ENCODE peak calls at places on chromosomes 11 and 22, in ten cellular contexts. One of them, this sample, is unnamed.

GRCh38 chr11:108392364-108392763 is 75.0 kb downstream of the C11orf65 start:
- DNase-seq in ELF-1: no peak
- DNase-seq in HT-29: no peak
- DNase-seq in AG04450: no peak
- DNase-seq in stimulated activated CD4-positive, alpha-beta T cell treated with anti-CD3 and anti-CD28 coated beads, Interleukin-2, amount 100 ng/mL, for 24 hours: no peak
- DNase-seq in activated naive CD8-positive, alpha-beta T cell treated with anti-CD3 and anti-CD28 coated beads, Interleukin-2, amount 50 U/mL, for 24 hours: no peak
- DNase-seq in H4: no peak
- DNase-seq in globus pallidus: peak; percentile 9
- DNase-seq in NCI-H460: no peak
- DNase-seq in GM13977: no peak
- DNase-seq in this sample: no peak

GRCh38 chr11:17739945-17740338 is 5.4 kb downstream of the KCNC1 start:
- DNase-seq in ELF-1: no peak
- DNase-seq in HT-29: no peak
- DNase-seq in AG04450: no peak
- DNase-seq in stimulated activated CD4-positive, alpha-beta T cell treated with anti-CD3 and anti-CD28 coated beads, Interleukin-2, amount 100 ng/mL, for 24 hours: no peak
- DNase-seq in activated naive CD8-positive, alpha-beta T cell treated with anti-CD3 and anti-CD28 coated beads, Interleukin-2, amount 50 U/mL, for 24 hours: no peak
- DNase-seq in H4: no peak
- DNase-seq in globus pallidus: no peak
- DNase-seq in NCI-H460: no peak
- DNase-seq in GM13977: no peak
- DNase-seq in this sample: no peak

GRCh38 chr11:35142481-35143207 is 3.7 kb downstream of the CD44 start:
- DNase-seq in ELF-1: no peak
- DNase-seq in HT-29: no peak
- DNase-seq in AG04450: no peak
- DNase-seq in stimulated activated CD4-positive, alpha-beta T cell treated with anti-CD3 and anti-CD28 coated beads, Interleukin-2, amount 100 ng/mL, for 24 hours: peak; percentile 42
- DNase-seq in activated naive CD8-positive, alpha-beta T cell treated with anti-CD3 and anti-CD28 coated beads, Interleukin-2, amount 50 U/mL, for 24 hours: no peak
- DNase-seq in H4: no peak
- DNase-seq in globus pallidus: no peak
- DNase-seq in NCI-H460: no peak
- DNase-seq in GM13977: no peak
- DNase-seq in this sample: peak; percentile 47

GRCh38 chr11:130212431-130212961 is 52.9 kb downstream of the ST14 start:
- DNase-seq in ELF-1: no peak
- DNase-seq in HT-29: no peak
- DNase-seq in AG04450: no peak
- DNase-seq in stimulated activated CD4-positive, alpha-beta T cell treated with anti-CD3 and anti-CD28 coated beads, Interleukin-2, amount 100 ng/mL, for 24 hours: no peak
- DNase-seq in activated naive CD8-positive, alpha-beta T cell treated with anti-CD3 and anti-CD28 coated beads, Interleukin-2, amount 50 U/mL, for 24 hours: no peak
- DNase-seq in H4: no peak
- DNase-seq in globus pallidus: no peak
- DNase-seq in NCI-H460: no peak
- DNase-seq in GM13977: peak; percentile 39
- DNase-seq in this sample: no peak

GRCh38 chr11:129950319-129951034 is 52.2 kb downstream of the PRDM10 start:
- DNase-seq in ELF-1: no peak
- DNase-seq in HT-29: no peak
- DNase-seq in AG04450: peak; percentile 6
- DNase-seq in stimulated activated CD4-positive, alpha-beta T cell treated with anti-CD3 and anti-CD28 coated beads, Interleukin-2, amount 100 ng/mL, for 24 hours: no peak
- DNase-seq in activated naive CD8-positive, alpha-beta T cell treated with anti-CD3 and anti-CD28 coated beads, Interleukin-2, amount 50 U/mL, for 24 hours: no peak
- DNase-seq in H4: no peak
- DNase-seq in globus pallidus: peak; percentile 57
- DNase-seq in NCI-H460: no peak
- DNase-seq in GM13977: no peak
- DNase-seq in this sample: no peak

GRCh38 chr11:69447786-69448185 is 33.7 kb upstream of the LINC01488 start:
- DNase-seq in ELF-1: no peak
- DNase-seq in HT-29: no peak
- DNase-seq in AG04450: no peak
- DNase-seq in stimulated activated CD4-positive, alpha-beta T cell treated with anti-CD3 and anti-CD28 coated beads, Interleukin-2, amount 100 ng/mL, for 24 hours: no peak
- DNase-seq in activated naive CD8-positive, alpha-beta T cell treated with anti-CD3 and anti-CD28 coated beads, Interleukin-2, amount 50 U/mL, for 24 hours: no peak
- DNase-seq in H4: peak; percentile 63
- DNase-seq in globus pallidus: no peak
- DNase-seq in NCI-H460: no peak
- DNase-seq in GM13977: no peak
- DNase-seq in this sample: no peak

GRCh38 chr22:27844656-27845602 is 43.4 kb upstream of the MN1 start:
- DNase-seq in ELF-1: peak; percentile 72
- DNase-seq in HT-29: no peak
- DNase-seq in AG04450: no peak
- DNase-seq in stimulated activated CD4-positive, alpha-beta T cell treated with anti-CD3 and anti-CD28 coated beads, Interleukin-2, amount 100 ng/mL, for 24 hours: no peak
- DNase-seq in activated naive CD8-positive, alpha-beta T cell treated with anti-CD3 and anti-CD28 coated beads, Interleukin-2, amount 50 U/mL, for 24 hours: no peak
- DNase-seq in H4: no peak
- DNase-seq in globus pallidus: no peak
- DNase-seq in NCI-H460: no peak
- DNase-seq in GM13977: no peak
- DNase-seq in this sample: no peak

GRCh38 chr22:44085743-44086741 is 61.9 kb downstream of the PARVB start:
- DNase-seq in ELF-1: peak; percentile 36
- DNase-seq in HT-29: peak; percentile 62
- DNase-seq in AG04450: no peak
- DNase-seq in stimulated activated CD4-positive, alpha-beta T cell treated with anti-CD3 and anti-CD28 coated beads, Interleukin-2, amount 100 ng/mL, for 24 hours: no peak
- DNase-seq in activated naive CD8-positive, alpha-beta T cell treated with anti-CD3 and anti-CD28 coated beads, Interleukin-2, amount 50 U/mL, for 24 hours: no peak
- DNase-seq in H4: peak; percentile 58
- DNase-seq in globus pallidus: no peak
- DNase-seq in NCI-H460: peak; percentile 63
- DNase-seq in GM13977: peak; percentile 78
- DNase-seq in this sample: no peak

GRCh38 chr22:35838849-35839646 is 121.4 kb downstream of the APOL5 start:
- DNase-seq in ELF-1: peak; percentile 36
- DNase-seq in HT-29: no peak
- DNase-seq in AG04450: peak; percentile 50
- DNase-seq in stimulated activated CD4-positive, alpha-beta T cell treated with anti-CD3 and anti-CD28 coated beads, Interleukin-2, amount 100 ng/mL, for 24 hours: no peak
- DNase-seq in activated naive CD8-positive, alpha-beta T cell treated with anti-CD3 and anti-CD28 coated beads, Interleukin-2, amount 50 U/mL, for 24 hours: no peak
- DNase-seq in H4: peak; percentile 63
- DNase-seq in globus pallidus: peak; percentile 15
- DNase-seq in NCI-H460: no peak
- DNase-seq in GM13977: no peak
- DNase-seq in this sample: no peak

GRCh38 chr11:124670732-124671131 is 2.8 kb downstream of the SIAE start:
- DNase-seq in ELF-1: no peak
- DNase-seq in HT-29: no peak
- DNase-seq in AG04450: no peak
- DNase-seq in stimulated activated CD4-positive, alpha-beta T cell treated with anti-CD3 and anti-CD28 coated beads, Interleukin-2, amount 100 ng/mL, for 24 hours: peak; percentile 7
- DNase-seq in activated naive CD8-positive, alpha-beta T cell treated with anti-CD3 and anti-CD28 coated beads, Interleukin-2, amount 50 U/mL, for 24 hours: peak; percentile 10
- DNase-seq in H4: peak; percentile 62
- DNase-seq in globus pallidus: no peak
- DNase-seq in NCI-H460: no peak
- DNase-seq in GM13977: no peak
- DNase-seq in this sample: peak; percentile 25

GRCh38 chr11:60831143-60831500 is 10.8 kb upstream of the CCDC86 start:
- DNase-seq in ELF-1: peak; percentile 74
- DNase-seq in HT-29: peak; percentile 94
- DNase-seq in AG04450: peak; percentile 46
- DNase-seq in stimulated activated CD4-positive, alpha-beta T cell treated with anti-CD3 and anti-CD28 coated beads, Interleukin-2, amount 100 ng/mL, for 24 hours: peak; percentile 85
- DNase-seq in activated naive CD8-positive, alpha-beta T cell treated with anti-CD3 and anti-CD28 coated beads, Interleukin-2, amount 50 U/mL, for 24 hours: peak; percentile 81
- DNase-seq in H4: peak; percentile 77
- DNase-seq in globus pallidus: peak; percentile 75
- DNase-seq in NCI-H460: peak; percentile 65
- DNase-seq in GM13977: peak; percentile 83
- DNase-seq in this sample: peak; percentile 73

GRCh38 chr11:6635082-6635932 is 16.1 kb upstream of the TPP1 start:
- DNase-seq in ELF-1: peak; percentile 31
- DNase-seq in HT-29: peak; percentile 41
- DNase-seq in AG04450: no peak
- DNase-seq in stimulated activated CD4-positive, alpha-beta T cell treated with anti-CD3 and anti-CD28 coated beads, Interleukin-2, amount 100 ng/mL, for 24 hours: no peak
- DNase-seq in activated naive CD8-positive, alpha-beta T cell treated with anti-CD3 and anti-CD28 coated beads, Interleukin-2, amount 50 U/mL, for 24 hours: no peak
- DNase-seq in H4: no peak
- DNase-seq in globus pallidus: peak; percentile 82
- DNase-seq in NCI-H460: no peak
- DNase-seq in GM13977: no peak
- DNase-seq in this sample: no peak

GRCh38 chr22:37824674-37825641 is 1.8 kb downstream of the GALR3 start:
- DNase-seq in ELF-1: peak; percentile 52
- DNase-seq in HT-29: no peak
- DNase-seq in AG04450: no peak
- DNase-seq in stimulated activated CD4-positive, alpha-beta T cell treated with anti-CD3 and anti-CD28 coated beads, Interleukin-2, amount 100 ng/mL, for 24 hours: no peak
- DNase-seq in activated naive CD8-positive, alpha-beta T cell treated with anti-CD3 and anti-CD28 coated beads, Interleukin-2, amount 50 U/mL, for 24 hours: peak; percentile 14
- DNase-seq in H4: no peak
- DNase-seq in globus pallidus: no peak
- DNase-seq in NCI-H460: no peak
- DNase-seq in GM13977: peak; percentile 60
- DNase-seq in this sample: no peak

GRCh38 chr22:33544707-33545106 is 375.6 kb downstream of the LARGE1 start:
- DNase-seq in ELF-1: no peak
- DNase-seq in HT-29: no peak
- DNase-seq in AG04450: no peak
- DNase-seq in stimulated activated CD4-positive, alpha-beta T cell treated with anti-CD3 and anti-CD28 coated beads, Interleukin-2, amount 100 ng/mL, for 24 hours: no peak
- DNase-seq in activated naive CD8-positive, alpha-beta T cell treated with anti-CD3 and anti-CD28 coated beads, Interleukin-2, amount 50 U/mL, for 24 hours: no peak
- DNase-seq in H4: no peak
- DNase-seq in globus pallidus: no peak
- DNase-seq in NCI-H460: no peak
- DNase-seq in GM13977: no peak
- DNase-seq in this sample: no peak

GRCh38 chr11:112277937-112278336 is 17.3 kb upstream of the PLET1 start:
- DNase-seq in ELF-1: no peak
- DNase-seq in HT-29: no peak
- DNase-seq in AG04450: no peak
- DNase-seq in stimulated activated CD4-positive, alpha-beta T cell treated with anti-CD3 and anti-CD28 coated beads, Interleukin-2, amount 100 ng/mL, for 24 hours: no peak
- DNase-seq in activated naive CD8-positive, alpha-beta T cell treated with anti-CD3 and anti-CD28 coated beads, Interleukin-2, amount 50 U/mL, for 24 hours: no peak
- DNase-seq in H4: no peak
- DNase-seq in globus pallidus: no peak
- DNase-seq in NCI-H460: no peak
- DNase-seq in GM13977: no peak
- DNase-seq in this sample: no peak

GRCh38 chr11:126879516-126879915 is 121.1 kb downstream of the KIRREL3 start:
- DNase-seq in ELF-1: no peak
- DNase-seq in HT-29: no peak
- DNase-seq in AG04450: no peak
- DNase-seq in stimulated activated CD4-positive, alpha-beta T cell treated with anti-CD3 and anti-CD28 coated beads, Interleukin-2, amount 100 ng/mL, for 24 hours: no peak
- DNase-seq in activated naive CD8-positive, alpha-beta T cell treated with anti-CD3 and anti-CD28 coated beads, Interleukin-2, amount 50 U/mL, for 24 hours: no peak
- DNase-seq in H4: no peak
- DNase-seq in globus pallidus: no peak
- DNase-seq in NCI-H460: no peak
- DNase-seq in GM13977: no peak
- DNase-seq in this sample: no peak

GRCh38 chr11:27485930-27486773 is 13.6 kb upstream of the LGR4 start:
- DNase-seq in ELF-1: no peak
- DNase-seq in HT-29: peak; percentile 95
- DNase-seq in AG04450: no peak
- DNase-seq in stimulated activated CD4-positive, alpha-beta T cell treated with anti-CD3 and anti-CD28 coated beads, Interleukin-2, amount 100 ng/mL, for 24 hours: peak; percentile 9
- DNase-seq in activated naive CD8-positive, alpha-beta T cell treated with anti-CD3 and anti-CD28 coated beads, Interleukin-2, amount 50 U/mL, for 24 hours: peak; percentile 22
- DNase-seq in H4: peak; percentile 58
- DNase-seq in globus pallidus: peak; percentile 71
- DNase-seq in NCI-H460: peak; percentile 64
- DNase-seq in GM13977: no peak
- DNase-seq in this sample: peak; percentile 33

GRCh38 chr11:114321621-114322257 is 25.5 kb downstream of the NNMT start:
- DNase-seq in ELF-1: no peak
- DNase-seq in HT-29: no peak
- DNase-seq in AG04450: peak; percentile 61
- DNase-seq in stimulated activated CD4-positive, alpha-beta T cell treated with anti-CD3 and anti-CD28 coated beads, Interleukin-2, amount 100 ng/mL, for 24 hours: no peak
- DNase-seq in activated naive CD8-positive, alpha-beta T cell treated with anti-CD3 and anti-CD28 coated beads, Interleukin-2, amount 50 U/mL, for 24 hours: no peak
- DNase-seq in H4: peak; percentile 57
- DNase-seq in globus pallidus: no peak
- DNase-seq in NCI-H460: no peak
- DNase-seq in GM13977: no peak
- DNase-seq in this sample: no peak

GRCh38 chr11:65417702-65418430 is 4.7 kb upstream of the NEAT1 start:
- DNase-seq in ELF-1: no peak
- DNase-seq in HT-29: peak; percentile 56
- DNase-seq in AG04450: no peak
- DNase-seq in stimulated activated CD4-positive, alpha-beta T cell treated with anti-CD3 and anti-CD28 coated beads, Interleukin-2, amount 100 ng/mL, for 24 hours: peak; percentile 40
- DNase-seq in activated naive CD8-positive, alpha-beta T cell treated with anti-CD3 and anti-CD28 coated beads, Interleukin-2, amount 50 U/mL, for 24 hours: peak; percentile 69
- DNase-seq in H4: no peak
- DNase-seq in globus pallidus: no peak
- DNase-seq in NCI-H460: no peak
- DNase-seq in GM13977: no peak
- DNase-seq in this sample: peak; percentile 56

GRCh38 chr22:39215070-39215396 is 29.7 kb downstream of the PDGFB start:
- DNase-seq in ELF-1: no peak
- DNase-seq in HT-29: no peak
- DNase-seq in AG04450: no peak
- DNase-seq in stimulated activated CD4-positive, alpha-beta T cell treated with anti-CD3 and anti-CD28 coated beads, Interleukin-2, amount 100 ng/mL, for 24 hours: no peak
- DNase-seq in activated naive CD8-positive, alpha-beta T cell treated with anti-CD3 and anti-CD28 coated beads, Interleukin-2, amount 50 U/mL, for 24 hours: no peak
- DNase-seq in H4: no peak
- DNase-seq in globus pallidus: no peak
- DNase-seq in NCI-H460: no peak
- DNase-seq in GM13977: no peak
- DNase-seq in this sample: no peak

GRCh38 chr11:113272281-113272680 is 42.1 kb upstream of the TTC12 start:
- DNase-seq in ELF-1: no peak
- DNase-seq in HT-29: no peak
- DNase-seq in AG04450: no peak
- DNase-seq in stimulated activated CD4-positive, alpha-beta T cell treated with anti-CD3 and anti-CD28 coated beads, Interleukin-2, amount 100 ng/mL, for 24 hours: no peak
- DNase-seq in activated naive CD8-positive, alpha-beta T cell treated with anti-CD3 and anti-CD28 coated beads, Interleukin-2, amount 50 U/mL, for 24 hours: no peak
- DNase-seq in H4: no peak
- DNase-seq in globus pallidus: no peak
- DNase-seq in NCI-H460: no peak
- DNase-seq in GM13977: no peak
- DNase-seq in this sample: no peak

GRCh38 chr11:8593935-8594909 is at the start of gene STK33:
- DNase-seq in ELF-1: peak; percentile 75
- DNase-seq in HT-29: no peak
- DNase-seq in AG04450: no peak
- DNase-seq in stimulated activated CD4-positive, alpha-beta T cell treated with anti-CD3 and anti-CD28 coated beads, Interleukin-2, amount 100 ng/mL, for 24 hours: peak; percentile 54
- DNase-seq in activated naive CD8-positive, alpha-beta T cell treated with anti-CD3 and anti-CD28 coated beads, Interleukin-2, amount 50 U/mL, for 24 hours: peak; percentile 68
- DNase-seq in H4: peak; percentile 50
- DNase-seq in globus pallidus: no peak
- DNase-seq in NCI-H460: no peak
- DNase-seq in GM13977: peak; percentile 91
- DNase-seq in this sample: peak; percentile 79

GRCh38 chr11:68750197-68750987 is 928 bp downstream of the TESMIN start:
- DNase-seq in ELF-1: peak; percentile 76
- DNase-seq in HT-29: no peak
- DNase-seq in AG04450: no peak
- DNase-seq in stimulated activated CD4-positive, alpha-beta T cell treated with anti-CD3 and anti-CD28 coated beads, Interleukin-2, amount 100 ng/mL, for 24 hours: peak; percentile 7
- DNase-seq in activated naive CD8-positive, alpha-beta T cell treated with anti-CD3 and anti-CD28 coated beads, Interleukin-2, amount 50 U/mL, for 24 hours: peak; percentile 7
- DNase-seq in H4: no peak
- DNase-seq in globus pallidus: no peak
- DNase-seq in NCI-H460: no peak
- DNase-seq in GM13977: no peak
- DNase-seq in this sample: peak; percentile 16

GRCh38 chr11:108561535-108561991 is 32.0 kb downstream of the EXPH5 start:
- DNase-seq in ELF-1: no peak
- DNase-seq in HT-29: no peak
- DNase-seq in AG04450: no peak
- DNase-seq in stimulated activated CD4-positive, alpha-beta T cell treated with anti-CD3 and anti-CD28 coated beads, Interleukin-2, amount 100 ng/mL, for 24 hours: no peak
- DNase-seq in activated naive CD8-positive, alpha-beta T cell treated with anti-CD3 and anti-CD28 coated beads, Interleukin-2, amount 50 U/mL, for 24 hours: no peak
- DNase-seq in H4: no peak
- DNase-seq in globus pallidus: no peak
- DNase-seq in NCI-H460: no peak
- DNase-seq in GM13977: no peak
- DNase-seq in this sample: no peak

GRCh38 chr11:45045692-45046471 is 95.2 kb upstream of the TP53I11 start:
- DNase-seq in ELF-1: peak; percentile 19
- DNase-seq in HT-29: peak; percentile 38
- DNase-seq in AG04450: no peak
- DNase-seq in stimulated activated CD4-positive, alpha-beta T cell treated with anti-CD3 and anti-CD28 coated beads, Interleukin-2, amount 100 ng/mL, for 24 hours: peak; percentile 7
- DNase-seq in activated naive CD8-positive, alpha-beta T cell treated with anti-CD3 and anti-CD28 coated beads, Interleukin-2, amount 50 U/mL, for 24 hours: peak; percentile 5
- DNase-seq in H4: peak; percentile 48
- DNase-seq in globus pallidus: peak; percentile 22
- DNase-seq in NCI-H460: no peak
- DNase-seq in GM13977: no peak
- DNase-seq in this sample: no peak

GRCh38 chr11:76911415-76911808 is 50.7 kb downstream of the ACER3 start:
- DNase-seq in ELF-1: no peak
- DNase-seq in HT-29: no peak
- DNase-seq in AG04450: no peak
- DNase-seq in stimulated activated CD4-positive, alpha-beta T cell treated with anti-CD3 and anti-CD28 coated beads, Interleukin-2, amount 100 ng/mL, for 24 hours: no peak
- DNase-seq in activated naive CD8-positive, alpha-beta T cell treated with anti-CD3 and anti-CD28 coated beads, Interleukin-2, amount 50 U/mL, for 24 hours: no peak
- DNase-seq in H4: no peak
- DNase-seq in globus pallidus: no peak
- DNase-seq in NCI-H460: no peak
- DNase-seq in GM13977: no peak
- DNase-seq in this sample: no peak

GRCh38 chr11:8261921-8262551 is 1.6 kb downstream of the LMO1 start:
- DNase-seq in ELF-1: peak; percentile 80
- DNase-seq in HT-29: no peak
- DNase-seq in AG04450: no peak
- DNase-seq in stimulated activated CD4-positive, alpha-beta T cell treated with anti-CD3 and anti-CD28 coated beads, Interleukin-2, amount 100 ng/mL, for 24 hours: no peak
- DNase-seq in activated naive CD8-positive, alpha-beta T cell treated with anti-CD3 and anti-CD28 coated beads, Interleukin-2, amount 50 U/mL, for 24 hours: no peak
- DNase-seq in H4: no peak
- DNase-seq in globus pallidus: no peak
- DNase-seq in NCI-H460: no peak
- DNase-seq in GM13977: no peak
- DNase-seq in this sample: no peak

GRCh38 chr11:2693271-2693833 is 6.4 kb downstream of the KCNQ1OT1 start:
- DNase-seq in ELF-1: peak; percentile 96
- DNase-seq in HT-29: no peak
- DNase-seq in AG04450: no peak
- DNase-seq in stimulated activated CD4-positive, alpha-beta T cell treated with anti-CD3 and anti-CD28 coated beads, Interleukin-2, amount 100 ng/mL, for 24 hours: no peak
- DNase-seq in activated naive CD8-positive, alpha-beta T cell treated with anti-CD3 and anti-CD28 coated beads, Interleukin-2, amount 50 U/mL, for 24 hours: no peak
- DNase-seq in H4: no peak
- DNase-seq in globus pallidus: peak; percentile 31
- DNase-seq in NCI-H460: no peak
- DNase-seq in GM13977: no peak
- DNase-seq in this sample: no peak

This sample was measured in stimulated activated naive CD8-positive, alpha-beta T cell treated with anti-CD3 and anti-CD28 coated beads, Interleukin-15, amount 100 ng/mL, for 72 hours.